ENCODE peak calls at places on chromosomes 3 and 15, in five cellular contexts. B is cardiac muscle cell; W is stimulated activated effector memory CD8-positive, alpha-beta T cell treated with anti-CD3 and anti-CD28 coated beads, Interleukin-12 subunit alpha, Interleukin-12 subunit beta, amount 100 ng/mL, for 72 hours; T is T-helper 9 cell; H is LoVo. U is an unnamed sample.

GRCh38 chr15:82802497-82802896 is 3.4 kb downstream of the FSD2 start:
- DNase-seq in B (no peak), W (no peak), T (no peak), H (no peak), U (no peak)

GRCh38 chr3:183988216-183988790 is 29.4 kb downstream of the ABCC5 start:
- DNase-seq in B (peak), W (no peak), T (no peak), H (no peak), U (no peak)

GRCh38 chr3:107208796-107209195 is 168.4 kb upstream of the CCDC54 start:
- DNase-seq in B (no peak), W (no peak), T (no peak), H (no peak), U (no peak)

GRCh38 chr3:47792699-47793098 is 10.2 kb upstream of the DHX30 start:
- DNase-seq in B (no peak), W (no peak), T (no peak), H (no peak), U (no peak)

GRCh38 chr3:4302747-4303146 is 422 bp upstream of the SETMAR start:
- DNase-seq in B (no peak), W (no peak), T (peak), H (no peak), U (peak)

GRCh38 chr3:145942052-145942451 is 218.9 kb downstream of the PLOD2 start:
- DNase-seq in B (no peak), W (no peak), T (no peak), H (no peak), U (no peak)

GRCh38 chr3:172170841-172171240 is 131.5 kb downstream of the FNDC3B start:
- DNase-seq in B (no peak), W (no peak), T (no peak), H (no peak), U (no peak)

GRCh38 chr15:50358805-50359204 is 3.8 kb upstream of the GABPB1 start:
- DNase-seq in B (peak), W (no peak), T (no peak), H (peak), U (no peak)

GRCh38 chr3:122727766-122728165 is 47.1 kb downstream of the PARP14 start:
- DNase-seq in B (no peak), W (no peak), T (no peak), H (no peak), U (no peak)

GRCh38 chr3:156817931-156818765 is 8.0 kb upstream of the LEKR1 start:
- DNase-seq in B (no peak), W (no peak), T (no peak), H (peak), U (no peak)

GRCh38 chr3:131172502-131172901 is 145.8 kb downstream of the NEK11 start:
- DNase-seq in B (no peak), W (no peak), T (no peak), H (no peak), U (no peak)

GRCh38 chr3:96900059-96900458 is 85.7 kb downstream of the EPHA6 start:
- DNase-seq in B (no peak), W (no peak), T (no peak), H (no peak), U (no peak)

GRCh38 chr15:39140060-39140604 is 440.7 kb upstream of the THBS1 start:
- DNase-seq in B (peak), W (no peak), T (no peak), H (peak), U (no peak)

GRCh38 chr15:52021892-52022540 is 3.0 kb downstream of the MAPK6 start:
- DNase-seq in B (no peak), W (no peak), T (no peak), H (no peak), U (no peak)

GRCh38 chr3:41265011-41265545 is 65.8 kb downstream of the CTNNB1 start:
- DNase-seq in B (peak), W (no peak), T (no peak), H (no peak), U (no peak)

GRCh38 chr3:183291511-183292031 is 38.5 kb downstream of the B3GNT5 start:
- DNase-seq in B (peak), W (no peak), T (no peak), H (no peak), U (no peak)

GRCh38 chr3:74053970-74054369 is 429.2 kb upstream of the PDZRN3 start:
- DNase-seq in B (no peak), W (no peak), T (no peak), H (no peak), U (no peak)

GRCh38 chr3:6438031-6438430 is 422.9 kb upstream of the GRM7 start:
- DNase-seq in B (no peak), W (no peak), T (no peak), H (no peak), U (no peak)

GRCh38 chr15:63043391-63044076 is 987 bp downstream of the TPM1 start:
- DNase-seq in B (no peak), W (no peak), T (no peak), H (no peak), U (peak)

GRCh38 chr3:126134219-126134975 is 46.0 kb downstream of the ALDH1L1 start:
- DNase-seq in B (peak), W (peak), T (peak), H (peak), U (peak)

GRCh38 chr3:156981005-156981404 is 154.9 kb downstream of the LEKR1 start:
- DNase-seq in B (no peak), W (no peak), T (no peak), H (no peak), U (no peak)

GRCh38 chr3:51441282-51442030 is 50.4 kb downstream of the RBM15B start:
- DNase-seq in B (no peak), W (no peak), T (no peak), H (no peak), U (no peak)

GRCh38 chr15:63857459-63857856 is 23.7 kb upstream of the HERC1 start:
- DNase-seq in B (no peak), W (no peak), T (no peak), H (no peak), U (no peak)

GRCh38 chr3:171874251-171874679 is 31.1 kb downstream of the TMEM212 start:
- DNase-seq in B (peak), W (no peak), T (no peak), H (no peak), U (no peak)

GRCh38 chr15:68017221-68017620 is 36.9 kb upstream of the PIAS1 start:
- DNase-seq in B (no peak), W (no peak), T (no peak), H (peak), U (no peak)

GRCh38 chr3:37031115-37031682 is 37.9 kb downstream of the MLH1 start:
- DNase-seq in B (peak), W (no peak), T (no peak), H (no peak), U (no peak)

GRCh38 chr3:126442849-126443229 is 32.9 kb downstream of the ZXDC start:
- DNase-seq in B (no peak), W (no peak), T (no peak), H (no peak), U (peak)

GRCh38 chr15:64288577-64288976 is 67.4 kb downstream of the CSNK1G1 start:
- DNase-seq in B (no peak), W (no peak), T (no peak), H (no peak), U (no peak)

GRCh38 chr3:156665296-156665695 is 9.1 kb upstream of the TIPARP start:
- DNase-seq in B (peak), W (no peak), T (no peak), H (no peak), U (no peak)

GRCh38 chr3:68878322-68878721 is 54.0 kb downstream of the TAFA4 start:
- DNase-seq in B (peak), W (no peak), T (no peak), H (no peak), U (no peak)

GRCh38 chr3:191774485-191774884 is 313.5 kb downstream of the PYDC2 start:
- DNase-seq in B (no peak), W (no peak), T (no peak), H (peak), U (no peak)

GRCh38 chr15:42994546-42994945 is 74.0 kb upstream of the TTBK2 start:
- DNase-seq in B (peak), W (no peak), T (no peak), H (no peak), U (no peak)

GRCh38 chr3:56862352-56863062 is 60.8 kb upstream of the ARHGEF3 start:
- DNase-seq in B (peak), W (no peak), T (no peak), H (no peak), U (no peak)

GRCh38 chr3:172517859-172518466 is 5.3 kb downstream of the TNFSF10 start:
- DNase-seq in B (no peak), W (no peak), T (no peak), H (no peak), U (no peak)

GRCh38 chr3:62376906-62377865 is 3.8 kb upstream of the FEZF2 start:
- DNase-seq in B (no peak), W (no peak), T (no peak), H (no peak), U (no peak)

GRCh38 chr3:10548997-10549396 is 43.6 kb upstream of the ATP2B2 start:
- DNase-seq in B (no peak), W (no peak), T (no peak), H (no peak), U (no peak)

GRCh38 chr3:42652611-42653302 is 740 bp upstream of the ZBTB47 start:
- DNase-seq in B (peak), W (peak), T (no peak), H (peak), U (peak)

GRCh38 chr3:113534365-113534764 is 2.0 kb downstream of the SIDT1 start:
- DNase-seq in B (no peak), W (no peak), T (no peak), H (no peak), U (no peak)

GRCh38 chr3:44906997-44907396 is 32.6 kb downstream of the TGM4 start:
- DNase-seq in B (no peak), W (no peak), T (no peak), H (no peak), U (no peak)